ENCODE peak calls at places on chromosomes 12 and 14, in five cellular contexts. One of them, this sample, is unnamed.

GRCh38 chr14:29558516-29558915 is 369.1 kb downstream of the PRKD1 start:
- DNase-seq in NCI-H2171 treated with DMSO at 0.1 percent for 48 hours: no peak
- DNase-seq in activated CD8-positive, alpha-beta memory T cell treated with anti-CD3 and anti-CD28 coated beads for 48 hours: no peak
- DNase-seq in lung: no peak
- DNase-seq in cardiac fibroblast: no peak
- DNase-seq in this sample: peak; percentile 12

GRCh38 chr14:33676135-33676566 is 274.7 kb downstream of the EGLN3 start:
- DNase-seq in NCI-H2171 treated with DMSO at 0.1 percent for 48 hours: peak; percentile 53
- DNase-seq in activated CD8-positive, alpha-beta memory T cell treated with anti-CD3 and anti-CD28 coated beads for 48 hours: no peak
- DNase-seq in lung: no peak
- DNase-seq in cardiac fibroblast: peak; percentile 65
- DNase-seq in this sample: peak; percentile 56

GRCh38 chr12:52394836-52395405 is 9.5 kb upstream of the KRT84 start:
- DNase-seq in NCI-H2171 treated with DMSO at 0.1 percent for 48 hours: no peak
- DNase-seq in activated CD8-positive, alpha-beta memory T cell treated with anti-CD3 and anti-CD28 coated beads for 48 hours: no peak
- DNase-seq in lung: no peak
- DNase-seq in cardiac fibroblast: no peak
- DNase-seq in this sample: no peak

GRCh38 chr14:36771256-36771655 is 109.6 kb downstream of the PAX9 start:
- DNase-seq in NCI-H2171 treated with DMSO at 0.1 percent for 48 hours: peak; percentile 76
- DNase-seq in activated CD8-positive, alpha-beta memory T cell treated with anti-CD3 and anti-CD28 coated beads for 48 hours: no peak
- DNase-seq in lung: no peak
- DNase-seq in cardiac fibroblast: no peak
- DNase-seq in this sample: no peak

GRCh38 chr12:27261866-27262265 is 17.8 kb downstream of the STK38L start:
- DNase-seq in NCI-H2171 treated with DMSO at 0.1 percent for 48 hours: no peak
- DNase-seq in activated CD8-positive, alpha-beta memory T cell treated with anti-CD3 and anti-CD28 coated beads for 48 hours: no peak
- DNase-seq in lung: no peak
- DNase-seq in cardiac fibroblast: peak; percentile 84
- DNase-seq in this sample: no peak

GRCh38 chr14:99256483-99256874 is 15.5 kb downstream of the BCL11B start:
- DNase-seq in NCI-H2171 treated with DMSO at 0.1 percent for 48 hours: no peak
- DNase-seq in activated CD8-positive, alpha-beta memory T cell treated with anti-CD3 and anti-CD28 coated beads for 48 hours: no peak
- DNase-seq in lung: no peak
- DNase-seq in cardiac fibroblast: no peak
- DNase-seq in this sample: no peak

GRCh38 chr12:107320031-107320928 is 226.9 kb upstream of the CRY1 start:
- DNase-seq in NCI-H2171 treated with DMSO at 0.1 percent for 48 hours: peak; percentile 55
- DNase-seq in activated CD8-positive, alpha-beta memory T cell treated with anti-CD3 and anti-CD28 coated beads for 48 hours: no peak
- DNase-seq in lung: peak; percentile 29
- DNase-seq in cardiac fibroblast: peak; percentile 58
- DNase-seq in this sample: peak; percentile 63

GRCh38 chr12:81797100-81797499 is 38.0 kb upstream of the PPFIA2 start:
- DNase-seq in NCI-H2171 treated with DMSO at 0.1 percent for 48 hours: peak; percentile 17
- DNase-seq in activated CD8-positive, alpha-beta memory T cell treated with anti-CD3 and anti-CD28 coated beads for 48 hours: no peak
- DNase-seq in lung: no peak
- DNase-seq in cardiac fibroblast: peak; percentile 31
- DNase-seq in this sample: peak; percentile 9

GRCh38 chr12:131441638-131442336 is 269.1 kb upstream of the SFSWAP start:
- DNase-seq in NCI-H2171 treated with DMSO at 0.1 percent for 48 hours: no peak
- DNase-seq in activated CD8-positive, alpha-beta memory T cell treated with anti-CD3 and anti-CD28 coated beads for 48 hours: no peak
- DNase-seq in lung: peak; percentile 7
- DNase-seq in cardiac fibroblast: no peak
- DNase-seq in this sample: no peak

GRCh38 chr14:30808576-30808975 is 65.8 kb upstream of the COCH start:
- DNase-seq in NCI-H2171 treated with DMSO at 0.1 percent for 48 hours: no peak
- DNase-seq in activated CD8-positive, alpha-beta memory T cell treated with anti-CD3 and anti-CD28 coated beads for 48 hours: no peak
- DNase-seq in lung: no peak
- DNase-seq in cardiac fibroblast: peak; percentile 8
- DNase-seq in this sample: no peak

GRCh38 chr14:23465261-23465660 is 4.2 kb upstream of the NGDN start:
- DNase-seq in NCI-H2171 treated with DMSO at 0.1 percent for 48 hours: no peak
- DNase-seq in activated CD8-positive, alpha-beta memory T cell treated with anti-CD3 and anti-CD28 coated beads for 48 hours: no peak
- DNase-seq in lung: no peak
- DNase-seq in cardiac fibroblast: no peak
- DNase-seq in this sample: no peak

GRCh38 chr14:25340882-25341281 is 290.9 kb upstream of the STXBP6 start:
- DNase-seq in NCI-H2171 treated with DMSO at 0.1 percent for 48 hours: no peak
- DNase-seq in activated CD8-positive, alpha-beta memory T cell treated with anti-CD3 and anti-CD28 coated beads for 48 hours: no peak
- DNase-seq in lung: no peak
- DNase-seq in cardiac fibroblast: no peak
- DNase-seq in this sample: no peak

GRCh38 chr12:93237235-93237915 is 140.3 kb upstream of the NUDT4 start:
- DNase-seq in NCI-H2171 treated with DMSO at 0.1 percent for 48 hours: no peak
- DNase-seq in activated CD8-positive, alpha-beta memory T cell treated with anti-CD3 and anti-CD28 coated beads for 48 hours: no peak
- DNase-seq in lung: no peak
- DNase-seq in cardiac fibroblast: peak; percentile 87
- DNase-seq in this sample: peak; percentile 66